ENCODE peak calls at places on chromosomes 12 and 14, in seven cellular contexts. One of them, this sample, is unnamed. For H3K4me1, the result is how much of the 10 kb centered on the place peaks cover.

GRCh38 chr14:70784886-70785285 is 24.4 kb downstream of the MAP3K9 start:
- DNase-seq in stomach: no peak
- DNase-seq in HepG2: no peak
- DNase-seq in H9: no peak
- DNase-seq in cardiac muscle cell: no peak
- DNase-seq in right atrium auricular region: no peak
- DNase-seq in IMR-90: no peak
- DNase-seq in this sample: no peak

GRCh38 chr12:29610473-29611174 is 113.1 kb upstream of the OVCH1 start:
- DNase-seq in right atrium auricular region: no peak
- DNase-seq in H9: no peak
- DNase-seq in cardiac muscle cell: peak
- DNase-seq in HepG2: no peak
- DNase-seq in IMR-90: no peak
- DNase-seq in stomach: no peak
- DNase-seq in this sample: no peak

GRCh38 chr12:48422060-48422459 is 50.3 kb upstream of the ANP32D start:
- DNase-seq in H9: no peak
- DNase-seq in stomach: no peak
- DNase-seq in cardiac muscle cell: peak
- DNase-seq in right atrium auricular region: no peak
- DNase-seq in IMR-90: no peak
- DNase-seq in HepG2: no peak
- DNase-seq in this sample: no peak

GRCh38 chr14:71243697-71244096 is 336.4 kb downstream of the PCNX1 start:
- DNase-seq in H9: no peak
- DNase-seq in right atrium auricular region: no peak
- DNase-seq in IMR-90: peak
- DNase-seq in HepG2: no peak
- DNase-seq in cardiac muscle cell: peak
- DNase-seq in stomach: no peak
- DNase-seq in this sample: no peak

GRCh38 chr12:3247596-3248270 is 170.6 kb downstream of the TSPAN9 start:
- DNase-seq in H9: no peak
- DNase-seq in cardiac muscle cell: no peak
- DNase-seq in IMR-90: no peak
- DNase-seq in stomach: no peak
- DNase-seq in HepG2: no peak
- DNase-seq in right atrium auricular region: no peak
- DNase-seq in this sample: no peak

GRCh38 chr12:96193725-96194571 is at the start of gene ELK3:
- DNase-seq in right atrium auricular region: peak
- DNase-seq in cardiac muscle cell: peak
- DNase-seq in HepG2: peak
- DNase-seq in H9: peak
- DNase-seq in stomach: peak
- DNase-seq in IMR-90: peak
- DNase-seq in this sample: peak

GRCh38 chr12:89411846-89412245 is 59.5 kb upstream of the DUSP6 start:
- DNase-seq in right atrium auricular region: no peak
- DNase-seq in cardiac muscle cell: no peak
- DNase-seq in HepG2: no peak
- DNase-seq in H9: no peak
- DNase-seq in IMR-90: no peak
- DNase-seq in stomach: no peak
- DNase-seq in this sample: no peak

GRCh38 chr14:102189858-102190257 is 50.2 kb downstream of the WDR20 start:
- DNase-seq in H9: no peak
- DNase-seq in HepG2: no peak
- DNase-seq in stomach: no peak
- DNase-seq in right atrium auricular region: no peak
- DNase-seq in cardiac muscle cell: no peak
- DNase-seq in IMR-90: no peak
- DNase-seq in this sample: no peak

GRCh38 chr12:80702889-80703605 is 4.4 kb upstream of the MYF6 start:
- DNase-seq in H9: no peak
- DNase-seq in right atrium auricular region: no peak
- DNase-seq in stomach: no peak
- DNase-seq in HepG2: peak
- DNase-seq in cardiac muscle cell: peak
- DNase-seq in IMR-90: peak
- DNase-seq in this sample: peak

GRCh38 chr12:57826966-57827365 is 8.4 kb upstream of the AVIL start:
- DNase-seq in stomach: no peak
- DNase-seq in IMR-90: no peak
- DNase-seq in HepG2: no peak
- DNase-seq in H9: no peak
- DNase-seq in cardiac muscle cell: no peak
- DNase-seq in right atrium auricular region: no peak
- DNase-seq in this sample: no peak
- H3K4me1 ChIP-seq in stomach: under half
- H3K4me1 ChIP-seq in IMR-90: under half
- H3K4me1 ChIP-seq in HepG2: under half
- H3K4me1 ChIP-seq in H9: under half
- H3K4me1 ChIP-seq in cardiac muscle cell: under half
- H3K4me1 ChIP-seq in right atrium auricular region: under half
- H3K4me1 ChIP-seq in this sample: under half

DNA sequence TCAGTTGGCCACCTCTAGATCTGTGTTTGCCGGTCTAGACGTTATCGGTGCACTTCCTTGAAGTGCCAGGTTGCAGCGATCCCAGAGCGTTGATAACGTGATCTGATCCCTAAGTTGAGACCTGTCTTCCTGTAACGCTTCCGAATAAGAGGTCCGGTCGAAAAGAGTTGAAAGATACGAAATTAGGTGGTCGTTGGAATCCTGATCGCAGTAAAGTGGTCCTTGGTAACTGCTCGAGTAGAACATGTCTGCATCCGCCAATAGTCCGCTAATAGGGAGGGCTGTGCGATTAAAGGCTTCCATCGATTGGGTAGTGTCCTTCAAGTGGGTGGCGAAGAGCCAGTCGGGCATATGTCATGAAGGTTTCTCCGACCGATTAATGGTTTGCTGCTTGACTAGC is 2.7 kb downstream of the SRSF5 start:
- DNase-seq in stomach: no peak
- DNase-seq in H9: no peak
- DNase-seq in HepG2: no peak
- DNase-seq in cardiac muscle cell: no peak
- DNase-seq in IMR-90: no peak
- DNase-seq in right atrium auricular region: no peak
- DNase-seq in this sample: no peak
- H3K4me1 ChIP-seq in stomach: under half
- H3K4me1 ChIP-seq in H9: under half
- H3K4me1 ChIP-seq in HepG2: half or more
- H3K4me1 ChIP-seq in cardiac muscle cell: under half
- H3K4me1 ChIP-seq in IMR-90: under half
- H3K4me1 ChIP-seq in right atrium auricular region: under half
- H3K4me1 ChIP-seq in this sample: under half

GRCh38 chr12:41140117-41140516 is 48.0 kb upstream of the PDZRN4 start:
- DNase-seq in IMR-90: no peak
- DNase-seq in HepG2: no peak
- DNase-seq in H9: no peak
- DNase-seq in cardiac muscle cell: no peak
- DNase-seq in right atrium auricular region: no peak
- DNase-seq in stomach: no peak
- DNase-seq in this sample: no peak
- H3K4me1 ChIP-seq in IMR-90: under half
- H3K4me1 ChIP-seq in HepG2: under half
- H3K4me1 ChIP-seq in H9: under half
- H3K4me1 ChIP-seq in cardiac muscle cell: under half
- H3K4me1 ChIP-seq in right atrium auricular region: under half
- H3K4me1 ChIP-seq in stomach: under half
- H3K4me1 ChIP-seq in this sample: under half

GRCh38 chr14:52399104-52399503 is 85.0 kb downstream of the PTGER2 start:
- DNase-seq in right atrium auricular region: no peak
- DNase-seq in stomach: no peak
- DNase-seq in cardiac muscle cell: no peak
- DNase-seq in HepG2: no peak
- DNase-seq in IMR-90: no peak
- DNase-seq in H9: no peak
- DNase-seq in this sample: no peak

GRCh38 chr14:52399886-52400599 is 85.9 kb downstream of the PTGER2 start:
- DNase-seq in H9: no peak
- DNase-seq in IMR-90: peak
- DNase-seq in stomach: no peak
- DNase-seq in right atrium auricular region: no peak
- DNase-seq in HepG2: no peak
- DNase-seq in cardiac muscle cell: peak
- DNase-seq in this sample: peak

GRCh38 chr14:52400846-52401245 is 86.7 kb downstream of the PTGER2 start:
- DNase-seq in HepG2: no peak
- DNase-seq in H9: no peak
- DNase-seq in stomach: no peak
- DNase-seq in right atrium auricular region: no peak
- DNase-seq in cardiac muscle cell: no peak
- DNase-seq in IMR-90: no peak
- DNase-seq in this sample: no peak

GRCh38 chr14:52405314-52405713 is 91.2 kb downstream of the PTGER2 start:
- DNase-seq in right atrium auricular region: no peak
- DNase-seq in H9: no peak
- DNase-seq in HepG2: no peak
- DNase-seq in stomach: no peak
- DNase-seq in cardiac muscle cell: no peak
- DNase-seq in IMR-90: no peak
- DNase-seq in this sample: no peak

DNA sequence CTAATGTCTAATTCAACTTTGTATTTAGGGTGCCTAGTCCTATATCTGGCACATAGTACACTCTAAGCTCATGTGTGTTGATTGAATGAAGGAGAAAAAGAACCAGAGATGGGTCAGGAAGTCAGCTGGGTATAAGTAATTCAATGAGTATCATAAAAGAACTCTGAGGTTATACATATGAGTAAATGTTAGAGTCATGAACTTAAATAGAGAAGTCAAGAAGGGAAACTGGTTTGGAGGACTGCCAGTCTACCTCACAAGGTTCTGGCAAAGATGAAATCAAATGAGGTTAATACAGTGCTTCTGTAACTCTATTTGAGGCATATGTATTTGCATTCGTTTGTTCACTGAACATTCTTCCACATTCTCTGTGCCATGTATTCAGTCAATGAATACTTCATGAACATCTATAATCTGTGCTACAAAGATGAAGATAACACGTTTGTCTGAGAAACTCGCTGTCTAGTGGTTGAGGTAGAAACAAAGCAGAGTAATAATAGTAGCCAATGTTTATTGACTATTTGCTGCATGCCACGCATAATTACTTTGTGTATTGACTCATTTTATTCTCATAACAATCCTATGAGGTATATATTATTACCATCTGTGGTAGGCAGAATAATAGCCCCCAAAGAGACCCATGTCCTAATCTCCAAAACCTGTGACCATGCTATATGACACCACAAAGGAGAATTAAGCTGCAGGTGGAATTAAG is 88.9 kb downstream of the PTGER2 start:
- DNase-seq in right atrium auricular region: no peak
- DNase-seq in IMR-90: peak
- DNase-seq in cardiac muscle cell: peak
- DNase-seq in HepG2: no peak
- DNase-seq in stomach: no peak
- DNase-seq in H9: no peak
- DNase-seq in this sample: no peak
- H3K4me1 ChIP-seq in right atrium auricular region: under half
- H3K4me1 ChIP-seq in IMR-90: under half
- H3K4me1 ChIP-seq in cardiac muscle cell: under half
- H3K4me1 ChIP-seq in HepG2: under half
- H3K4me1 ChIP-seq in stomach: under half
- H3K4me1 ChIP-seq in H9: under half
- H3K4me1 ChIP-seq in this sample: under half

GRCh38 chr12:1929241-1929984 is 11.0 kb upstream of the CACNA2D4 start:
- DNase-seq in stomach: peak
- DNase-seq in HepG2: no peak
- DNase-seq in right atrium auricular region: peak
- DNase-seq in cardiac muscle cell: no peak
- DNase-seq in H9: peak
- DNase-seq in IMR-90: no peak
- DNase-seq in this sample: no peak
- H3K4me1 ChIP-seq in stomach: under half
- H3K4me1 ChIP-seq in HepG2: under half
- H3K4me1 ChIP-seq in right atrium auricular region: under half
- H3K4me1 ChIP-seq in cardiac muscle cell: under half
- H3K4me1 ChIP-seq in H9: under half
- H3K4me1 ChIP-seq in IMR-90: under half
- H3K4me1 ChIP-seq in this sample: under half

GRCh38 chr12:52038447-52038846 is 12.8 kb upstream of the NR4A1 start:
- DNase-seq in stomach: no peak
- DNase-seq in HepG2: no peak
- DNase-seq in cardiac muscle cell: no peak
- DNase-seq in right atrium auricular region: no peak
- DNase-seq in IMR-90: peak
- DNase-seq in H9: no peak
- DNase-seq in this sample: no peak

GRCh38 chr12:52035926-52036325 is 15.3 kb upstream of the NR4A1 start:
- DNase-seq in cardiac muscle cell: no peak
- DNase-seq in HepG2: no peak
- DNase-seq in IMR-90: no peak
- DNase-seq in right atrium auricular region: no peak
- DNase-seq in H9: no peak
- DNase-seq in stomach: no peak
- DNase-seq in this sample: no peak

GRCh38 chr12:52033506-52034258 is 17.6 kb upstream of the NR4A1 start:
- DNase-seq in right atrium auricular region: no peak
- DNase-seq in H9: no peak
- DNase-seq in HepG2: no peak
- DNase-seq in cardiac muscle cell: no peak
- DNase-seq in stomach: no peak
- DNase-seq in IMR-90: no peak
- DNase-seq in this sample: peak

GRCh38 chr12:52036587-52037171 is 14.6 kb upstream of the NR4A1 start:
- DNase-seq in IMR-90: peak
- DNase-seq in cardiac muscle cell: peak
- DNase-seq in stomach: peak
- DNase-seq in HepG2: no peak
- DNase-seq in right atrium auricular region: peak
- DNase-seq in H9: peak
- DNase-seq in this sample: peak

GRCh38 chr12:52037248-52037861 is 13.9 kb upstream of the NR4A1 start:
- DNase-seq in right atrium auricular region: no peak
- DNase-seq in stomach: peak
- DNase-seq in IMR-90: peak
- DNase-seq in cardiac muscle cell: peak
- DNase-seq in H9: peak
- DNase-seq in HepG2: no peak
- DNase-seq in this sample: peak
- H3K4me1 ChIP-seq in right atrium auricular region: under half
- H3K4me1 ChIP-seq in stomach: under half
- H3K4me1 ChIP-seq in IMR-90: under half
- H3K4me1 ChIP-seq in cardiac muscle cell: under half
- H3K4me1 ChIP-seq in H9: under half
- H3K4me1 ChIP-seq in HepG2: half or more
- H3K4me1 ChIP-seq in this sample: under half

GRCh38 chr12:121518656-121519055 is 62.2 kb downstream of the KDM2B start:
- DNase-seq in HepG2: no peak
- DNase-seq in right atrium auricular region: no peak
- DNase-seq in IMR-90: no peak
- DNase-seq in stomach: no peak
- DNase-seq in cardiac muscle cell: no peak
- DNase-seq in H9: no peak
- DNase-seq in this sample: no peak
- H3K4me1 ChIP-seq in HepG2: under half
- H3K4me1 ChIP-seq in right atrium auricular region: under half
- H3K4me1 ChIP-seq in IMR-90: under half
- H3K4me1 ChIP-seq in stomach: under half
- H3K4me1 ChIP-seq in cardiac muscle cell: under half
- H3K4me1 ChIP-seq in H9: under half
- H3K4me1 ChIP-seq in this sample: under half